ENCODE peak calls at places on chromosome 17, in four cellular contexts. One of them, this sample, is unnamed.

GRCh38 chr17:80204626-80205468 is 15.3 kb downstream of the SGSH start:
- DNase-seq in stimulated activated CD8-positive, alpha-beta memory T cell treated with anti-CD3 and anti-CD28 coated beads, Interleukin-15, amount 100 ng/mL, for 1 hour: no peak
- DNase-seq in GM03348: no peak
- DNase-seq in psoas muscle: no peak
- DNase-seq in this sample: no peak

GRCh38 chr17:6587310-6587709 is 31.0 kb upstream of the PITPNM3 start:
- DNase-seq in stimulated activated CD8-positive, alpha-beta memory T cell treated with anti-CD3 and anti-CD28 coated beads, Interleukin-15, amount 100 ng/mL, for 1 hour: no peak
- DNase-seq in GM03348: no peak
- DNase-seq in psoas muscle: no peak
- DNase-seq in this sample: no peak

GRCh38 chr17:45147102-45147580 is 1.1 kb upstream of the HEXIM1 start:
- DNase-seq in stimulated activated CD8-positive, alpha-beta memory T cell treated with anti-CD3 and anti-CD28 coated beads, Interleukin-15, amount 100 ng/mL, for 1 hour: peak
- DNase-seq in GM03348: peak
- DNase-seq in psoas muscle: no peak
- DNase-seq in this sample: no peak

GRCh38 chr17:51496378-51496777 is 236.0 kb downstream of the UTP18 start:
- DNase-seq in stimulated activated CD8-positive, alpha-beta memory T cell treated with anti-CD3 and anti-CD28 coated beads, Interleukin-15, amount 100 ng/mL, for 1 hour: no peak
- DNase-seq in GM03348: no peak
- DNase-seq in psoas muscle: no peak
- DNase-seq in this sample: no peak

GRCh38 chr17:75109407-75110236 is at the start of gene ARMC7:
- DNase-seq in stimulated activated CD8-positive, alpha-beta memory T cell treated with anti-CD3 and anti-CD28 coated beads, Interleukin-15, amount 100 ng/mL, for 1 hour: peak
- DNase-seq in GM03348: peak
- DNase-seq in psoas muscle: peak
- DNase-seq in this sample: peak

GRCh38 chr17:7882068-7882467 is 6.5 kb upstream of the CHD3 start:
- DNase-seq in stimulated activated CD8-positive, alpha-beta memory T cell treated with anti-CD3 and anti-CD28 coated beads, Interleukin-15, amount 100 ng/mL, for 1 hour: no peak
- DNase-seq in GM03348: no peak
- DNase-seq in psoas muscle: no peak
- DNase-seq in this sample: no peak

GRCh38 chr17:45096141-45096540 is 35.0 kb downstream of the NMT1 start:
- DNase-seq in stimulated activated CD8-positive, alpha-beta memory T cell treated with anti-CD3 and anti-CD28 coated beads, Interleukin-15, amount 100 ng/mL, for 1 hour: no peak
- DNase-seq in GM03348: no peak
- DNase-seq in psoas muscle: no peak
- DNase-seq in this sample: no peak

GRCh38 chr17:19338031-19338990 is 24.2 kb downstream of the B9D1 start:
- DNase-seq in stimulated activated CD8-positive, alpha-beta memory T cell treated with anti-CD3 and anti-CD28 coated beads, Interleukin-15, amount 100 ng/mL, for 1 hour: peak
- DNase-seq in GM03348: peak
- DNase-seq in psoas muscle: peak
- DNase-seq in this sample: peak

GRCh38 chr17:34578016-34578415 is 1.4 kb upstream of the TMEM132E start:
- DNase-seq in stimulated activated CD8-positive, alpha-beta memory T cell treated with anti-CD3 and anti-CD28 coated beads, Interleukin-15, amount 100 ng/mL, for 1 hour: no peak
- DNase-seq in GM03348: no peak
- DNase-seq in psoas muscle: no peak
- DNase-seq in this sample: no peak

GRCh38 chr17:57876866-57877237 is 27.0 kb upstream of the MRPS23 start:
- DNase-seq in stimulated activated CD8-positive, alpha-beta memory T cell treated with anti-CD3 and anti-CD28 coated beads, Interleukin-15, amount 100 ng/mL, for 1 hour: no peak
- DNase-seq in GM03348: no peak
- DNase-seq in psoas muscle: no peak
- DNase-seq in this sample: no peak

This sample was measured in left ventricle myocardium inferior.